ENCODE peak calls at places on chromosomes 5 and 9, in nine cellular contexts. One of them, this sample, is unnamed.

GRCh38 chr9:77743381-77743780 is 95.3 kb upstream of the GNA14 start:
- DNase-seq in breast epithelium: no peak
- DNase-seq in left cardiac atrium: no peak
- DNase-seq in kidney tubule cell: no peak
- DNase-seq in AG20443: peak
- DNase-seq in NCI-H1436: no peak
- DNase-seq in activated CD8-positive, alpha-beta memory T cell treated with anti-CD3 and anti-CD28 coated beads, Interleukin-2, amount 50 U/mL, for 4 hours: no peak
- DNase-seq in astrocyte of the spinal cord: peak
- DNase-seq in stimulated activated CD4-positive, alpha-beta T cell treated with anti-CD3 and anti-CD28 coated beads, Interleukin-1b, Interleukin-23, amount 100 ng/mL, for 4 hours: no peak
- DNase-seq in this sample: no peak

GRCh38 chr9:19484699-19485098 is 75.9 kb downstream of the ACER2 start:
- DNase-seq in activated CD8-positive, alpha-beta memory T cell treated with anti-CD3 and anti-CD28 coated beads, Interleukin-2, amount 50 U/mL, for 4 hours: no peak
- DNase-seq in left cardiac atrium: no peak
- DNase-seq in NCI-H1436: no peak
- DNase-seq in kidney tubule cell: no peak
- DNase-seq in breast epithelium: no peak
- DNase-seq in AG20443: no peak
- DNase-seq in stimulated activated CD4-positive, alpha-beta T cell treated with anti-CD3 and anti-CD28 coated beads, Interleukin-1b, Interleukin-23, amount 100 ng/mL, for 4 hours: no peak
- DNase-seq in astrocyte of the spinal cord: no peak
- DNase-seq in this sample: no peak

GRCh38 chr5:126481243-126481642 is 58.0 kb downstream of the GRAMD2B start:
- DNase-seq in AG20443: no peak
- DNase-seq in breast epithelium: no peak
- DNase-seq in NCI-H1436: no peak
- DNase-seq in left cardiac atrium: no peak
- DNase-seq in astrocyte of the spinal cord: peak
- DNase-seq in stimulated activated CD4-positive, alpha-beta T cell treated with anti-CD3 and anti-CD28 coated beads, Interleukin-1b, Interleukin-23, amount 100 ng/mL, for 4 hours: no peak
- DNase-seq in activated CD8-positive, alpha-beta memory T cell treated with anti-CD3 and anti-CD28 coated beads, Interleukin-2, amount 50 U/mL, for 4 hours: no peak
- DNase-seq in kidney tubule cell: no peak
- DNase-seq in this sample: no peak

GRCh38 chr5:57824047-57824446 is 341.4 kb upstream of the ACTBL2 start:
- DNase-seq in stimulated activated CD4-positive, alpha-beta T cell treated with anti-CD3 and anti-CD28 coated beads, Interleukin-1b, Interleukin-23, amount 100 ng/mL, for 4 hours: no peak
- DNase-seq in kidney tubule cell: peak
- DNase-seq in activated CD8-positive, alpha-beta memory T cell treated with anti-CD3 and anti-CD28 coated beads, Interleukin-2, amount 50 U/mL, for 4 hours: no peak
- DNase-seq in AG20443: peak
- DNase-seq in NCI-H1436: no peak
- DNase-seq in breast epithelium: no peak
- DNase-seq in left cardiac atrium: no peak
- DNase-seq in astrocyte of the spinal cord: peak
- DNase-seq in this sample: peak

GRCh38 chr9:138075961-138076649 is 198.5 kb downstream of the CACNA1B start:
- DNase-seq in left cardiac atrium: no peak
- DNase-seq in AG20443: no peak
- DNase-seq in NCI-H1436: no peak
- DNase-seq in stimulated activated CD4-positive, alpha-beta T cell treated with anti-CD3 and anti-CD28 coated beads, Interleukin-1b, Interleukin-23, amount 100 ng/mL, for 4 hours: no peak
- DNase-seq in astrocyte of the spinal cord: no peak
- DNase-seq in activated CD8-positive, alpha-beta memory T cell treated with anti-CD3 and anti-CD28 coated beads, Interleukin-2, amount 50 U/mL, for 4 hours: no peak
- DNase-seq in kidney tubule cell: no peak
- DNase-seq in breast epithelium: no peak
- DNase-seq in this sample: no peak

GRCh38 chr9:79447308-79447605 is 124.5 kb upstream of the TLE4 start:
- DNase-seq in kidney tubule cell: no peak
- DNase-seq in NCI-H1436: no peak
- DNase-seq in stimulated activated CD4-positive, alpha-beta T cell treated with anti-CD3 and anti-CD28 coated beads, Interleukin-1b, Interleukin-23, amount 100 ng/mL, for 4 hours: no peak
- DNase-seq in activated CD8-positive, alpha-beta memory T cell treated with anti-CD3 and anti-CD28 coated beads, Interleukin-2, amount 50 U/mL, for 4 hours: no peak
- DNase-seq in breast epithelium: no peak
- DNase-seq in astrocyte of the spinal cord: no peak
- DNase-seq in left cardiac atrium: no peak
- DNase-seq in AG20443: no peak
- DNase-seq in this sample: no peak

GRCh38 chr5:143977891-143978448 is 166.0 kb downstream of the HMHB1 start:
- DNase-seq in AG20443: no peak
- DNase-seq in breast epithelium: no peak
- DNase-seq in activated CD8-positive, alpha-beta memory T cell treated with anti-CD3 and anti-CD28 coated beads, Interleukin-2, amount 50 U/mL, for 4 hours: no peak
- DNase-seq in kidney tubule cell: peak
- DNase-seq in NCI-H1436: no peak
- DNase-seq in left cardiac atrium: no peak
- DNase-seq in astrocyte of the spinal cord: no peak
- DNase-seq in stimulated activated CD4-positive, alpha-beta T cell treated with anti-CD3 and anti-CD28 coated beads, Interleukin-1b, Interleukin-23, amount 100 ng/mL, for 4 hours: no peak
- DNase-seq in this sample: peak

GRCh38 chr9:91207889-91208651 is 153.6 kb downstream of the AUH start:
- DNase-seq in activated CD8-positive, alpha-beta memory T cell treated with anti-CD3 and anti-CD28 coated beads, Interleukin-2, amount 50 U/mL, for 4 hours: no peak
- DNase-seq in left cardiac atrium: no peak
- DNase-seq in stimulated activated CD4-positive, alpha-beta T cell treated with anti-CD3 and anti-CD28 coated beads, Interleukin-1b, Interleukin-23, amount 100 ng/mL, for 4 hours: no peak
- DNase-seq in NCI-H1436: no peak
- DNase-seq in astrocyte of the spinal cord: peak
- DNase-seq in kidney tubule cell: peak
- DNase-seq in breast epithelium: no peak
- DNase-seq in AG20443: peak
- DNase-seq in this sample: no peak

GRCh38 chr5:52388349-52388748 is 399.4 kb upstream of the ITGA1 start:
- DNase-seq in stimulated activated CD4-positive, alpha-beta T cell treated with anti-CD3 and anti-CD28 coated beads, Interleukin-1b, Interleukin-23, amount 100 ng/mL, for 4 hours: no peak
- DNase-seq in left cardiac atrium: no peak
- DNase-seq in astrocyte of the spinal cord: no peak
- DNase-seq in breast epithelium: no peak
- DNase-seq in NCI-H1436: no peak
- DNase-seq in kidney tubule cell: no peak
- DNase-seq in AG20443: no peak
- DNase-seq in activated CD8-positive, alpha-beta memory T cell treated with anti-CD3 and anti-CD28 coated beads, Interleukin-2, amount 50 U/mL, for 4 hours: no peak
- DNase-seq in this sample: no peak

GRCh38 chr5:163350083-163350482 is 87.3 kb upstream of the CCNG1 start:
- DNase-seq in NCI-H1436: no peak
- DNase-seq in astrocyte of the spinal cord: no peak
- DNase-seq in stimulated activated CD4-positive, alpha-beta T cell treated with anti-CD3 and anti-CD28 coated beads, Interleukin-1b, Interleukin-23, amount 100 ng/mL, for 4 hours: no peak
- DNase-seq in breast epithelium: no peak
- DNase-seq in left cardiac atrium: no peak
- DNase-seq in kidney tubule cell: no peak
- DNase-seq in AG20443: no peak
- DNase-seq in activated CD8-positive, alpha-beta memory T cell treated with anti-CD3 and anti-CD28 coated beads, Interleukin-2, amount 50 U/mL, for 4 hours: no peak
- DNase-seq in this sample: no peak

GRCh38 chr5:140569197-140569596 is 4.6 kb downstream of the SLC35A4 start:
- DNase-seq in astrocyte of the spinal cord: no peak
- DNase-seq in stimulated activated CD4-positive, alpha-beta T cell treated with anti-CD3 and anti-CD28 coated beads, Interleukin-1b, Interleukin-23, amount 100 ng/mL, for 4 hours: no peak
- DNase-seq in activated CD8-positive, alpha-beta memory T cell treated with anti-CD3 and anti-CD28 coated beads, Interleukin-2, amount 50 U/mL, for 4 hours: no peak
- DNase-seq in kidney tubule cell: no peak
- DNase-seq in AG20443: no peak
- DNase-seq in left cardiac atrium: no peak
- DNase-seq in NCI-H1436: no peak
- DNase-seq in breast epithelium: no peak
- DNase-seq in this sample: no peak

GRCh38 chr5:157520911-157521703 is 54.5 kb downstream of the ADAM19 start:
- DNase-seq in activated CD8-positive, alpha-beta memory T cell treated with anti-CD3 and anti-CD28 coated beads, Interleukin-2, amount 50 U/mL, for 4 hours: no peak
- DNase-seq in kidney tubule cell: peak
- DNase-seq in stimulated activated CD4-positive, alpha-beta T cell treated with anti-CD3 and anti-CD28 coated beads, Interleukin-1b, Interleukin-23, amount 100 ng/mL, for 4 hours: no peak
- DNase-seq in left cardiac atrium: peak
- DNase-seq in NCI-H1436: no peak
- DNase-seq in breast epithelium: no peak
- DNase-seq in AG20443: peak
- DNase-seq in astrocyte of the spinal cord: no peak
- DNase-seq in this sample: no peak

This sample was measured in PC-9.